ENCODE peak calls at places on chromosomes 4 and X, in nine cellular contexts. M, X, N, L, B, Z, Q, G and V are unnamed samples.
A peak's percentile ranks its signal among the peaks of the same experiment; 100 is the strongest.

GRCh38 chrX:4091046-4091760 is 377.8 kb upstream of the PRKX start:
- DNase-seq in Q (no peak), B (no peak), G (no peak), X (no peak), Z (no peak), M (no peak), L (no peak), N (no peak), V (no peak)

GRCh38 chrX:65203545-65203944 is 227.3 kb upstream of the ZC4H2 start:
- DNase-seq in X (no peak), Q (no peak), Z (no peak), N (no peak), L (no peak), G (no peak), B (no peak), M (no peak), V (no peak)

GRCh38 chrX:125004799-125005198 is 314.9 kb upstream of the TEX13C start:
- DNase-seq in M (no peak), Q (no peak), X (no peak), L (no peak), G (no peak), B (no peak), Z (no peak), N (no peak), V (no peak)

GRCh38 chrX:123731987-123732678 is 719 bp downstream of the THOC2 start:
- DNase-seq in L (no peak), X (no peak), G (no peak), M (no peak), Z (no peak), N (peak; percentile 47), Q (peak; percentile 74), B (peak; percentile 60), V (no peak)

GRCh38 chr4:5114911-5115310 is 63.6 kb downstream of the STK32B start:
- DNase-seq in B (no peak), Z (no peak), G (no peak), L (no peak), Q (no peak), N (no peak), X (no peak), M (no peak), V (no peak)

GRCh38 chrX:46574337-46574940 is 874 bp downstream of the CHST7 start:
- DNase-seq in Z (peak; percentile 29), X (no peak), M (no peak), Q (peak; percentile 80), B (peak; percentile 57), G (no peak), L (no peak), N (peak; percentile 37), V (no peak)

GRCh38 chr4:74570095-74570494 is 125.2 kb downstream of the AREG start:
- DNase-seq in Z (no peak), Q (no peak), X (no peak), G (no peak), N (no peak), L (no peak), M (no peak), B (no peak), V (no peak)

GRCh38 chrX:2397648-2398340 is 103.0 kb downstream of the DHRSX start:
- DNase-seq in B (no peak), X (no peak), N (peak; percentile 32), L (peak; percentile 47), Q (no peak), Z (no peak), G (no peak), M (no peak), V (no peak)

GRCh38 chr4:7630559-7631287 is 196.0 kb upstream of the PSAPL1 start:
- DNase-seq in B (no peak), G (peak; percentile 16), Q (peak; percentile 23), Z (no peak), M (peak; percentile 34), X (peak; percentile 53), N (peak; percentile 85), L (peak; percentile 93), V (peak; percentile 49)

GRCh38 chr4:2261110-2261852 is 628 bp downstream of the MXD4 start:
- DNase-seq in X (peak; percentile 30), Z (peak; percentile 30), L (peak; percentile 39), B (peak; percentile 93), G (no peak), N (peak; percentile 47), M (no peak), Q (peak; percentile 87), V (no peak)

GRCh38 chr4:182133033-182133432 is 110.2 kb upstream of the TENM3 start:
- DNase-seq in Z (no peak), N (no peak), B (no peak), X (no peak), M (no peak), L (no peak), G (no peak), Q (no peak), V (no peak)

GRCh38 chrX:29872831-29873230 is 342.5 kb upstream of the MAGEB2 start:
- DNase-seq in X (no peak), Z (no peak), Q (no peak), B (no peak), G (no peak), L (no peak), N (no peak), M (no peak), V (no peak)

GRCh38 chr4:17613761-17614415 is 553 bp upstream of the MED28 start:
- DNase-seq in M (no peak), B (no peak), Z (no peak), X (no peak), G (peak; percentile 26), L (peak; percentile 87), Q (no peak), N (peak; percentile 93), V (peak; percentile 38)

GRCh38 chr4:162497564-162498167 is 333.9 kb upstream of the FSTL5 start:
- DNase-seq in X (no peak), Z (peak; percentile 24), B (peak; percentile 13), Q (no peak), L (peak; percentile 51), N (peak; percentile 57), M (no peak), G (no peak), V (peak; percentile 23)

GRCh38 chrX:120140293-120140981 is 18.0 kb upstream of the RHOXF2 start:
- DNase-seq in B (no peak), G (no peak), Q (no peak), Z (no peak), X (no peak), N (no peak), M (no peak), L (no peak), V (no peak)

GRCh38 chrX:48475774-48476577 is at the start of gene FTSJ1:
- DNase-seq in Z (peak; percentile 92), B (peak; percentile 85), L (peak; percentile 91), X (peak; percentile 70), M (peak; percentile 78), G (peak; percentile 70), Q (peak; percentile 95), N (peak; percentile 95), V (peak; percentile 82)

GRCh38 chrX:48475295-48475694 is 704 bp upstream of the FTSJ1 start:
- DNase-seq in Z (no peak), M (no peak), N (no peak), L (no peak), X (no peak), G (no peak), B (no peak), Q (no peak), V (no peak)

GRCh38 chrX:48477960-48478755 is 2.2 kb downstream of the FTSJ1 start:
- DNase-seq in B (no peak), L (no peak), G (no peak), Z (no peak), M (no peak), X (no peak), Q (no peak), N (no peak), V (no peak)

GRCh38 chrX:48478806-48479205 is 2.8 kb downstream of the FTSJ1 start:
- DNase-seq in M (no peak), Q (no peak), Z (no peak), B (no peak), G (no peak), L (no peak), X (no peak), N (no peak), V (no peak)

DNA sequence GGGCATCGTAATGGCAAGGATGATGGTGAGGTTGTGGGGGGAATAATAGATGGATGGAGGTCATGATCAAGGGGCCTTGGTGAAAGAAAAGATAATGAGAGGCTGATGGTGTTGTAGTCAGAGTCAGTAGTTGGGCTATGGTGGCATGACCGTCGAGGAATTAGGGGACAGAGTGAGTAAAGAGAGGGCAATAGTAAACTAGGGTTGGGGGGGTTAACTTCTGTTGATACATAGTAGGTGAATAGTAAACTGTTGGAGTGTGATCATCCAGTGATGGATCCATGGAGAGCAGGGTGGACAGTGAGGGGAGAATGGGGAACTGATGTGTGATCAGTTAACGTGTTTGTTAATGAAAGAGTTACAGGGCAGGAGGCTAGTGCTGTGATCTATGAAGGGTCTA is 920 bp downstream of the FTSJ1 start:
- DNase-seq in N (no peak), Q (no peak), X (no peak), B (no peak), M (no peak), L (no peak), Z (no peak), G (no peak), V (no peak)
- H3K4me3 ChIP-seq in N (no peak overlapping the region), Q (peak overlapping the region; percentile 91), X (peak overlapping the region; percentile 84), B (peak overlapping the region; percentile 72), M (peak overlapping the region; percentile 56), L (peak overlapping the region; percentile 76), Z (peak overlapping the region; percentile 91), G (peak overlapping the region; percentile 65), V (peak overlapping the region; percentile 77)

GRCh38 chrX:28576117-28576516 is 11.1 kb upstream of the IL1RAPL1 start:
- DNase-seq in N (no peak), G (no peak), Q (no peak), L (no peak), M (no peak), Z (no peak), X (no peak), B (no peak), V (no peak)
- H3K4me3 ChIP-seq in N (no peak overlapping the region), G (no peak overlapping the region), Q (no peak overlapping the region), L (no peak overlapping the region), M (no peak overlapping the region), Z (no peak overlapping the region), X (no peak overlapping the region), B (no peak overlapping the region), V (no peak overlapping the region)

GRCh38 chr4:94453534-94453963 is 1.8 kb downstream of the PDLIM5 start:
- DNase-seq in Q (no peak), B (no peak), G (no peak), N (peak; percentile 52), M (no peak), X (no peak), Z (peak; percentile 46), L (no peak), V (no peak)
- H3K4me3 ChIP-seq in Q (peak overlapping the region; percentile 96), B (no peak overlapping the region), G (peak overlapping the region; percentile 94), N (no peak overlapping the region), M (peak overlapping the region; percentile 97), X (peak overlapping the region; percentile 78), Z (peak overlapping the region; percentile 99), L (peak overlapping the region; percentile 60), V (peak overlapping the region; percentile 82)

DNA sequence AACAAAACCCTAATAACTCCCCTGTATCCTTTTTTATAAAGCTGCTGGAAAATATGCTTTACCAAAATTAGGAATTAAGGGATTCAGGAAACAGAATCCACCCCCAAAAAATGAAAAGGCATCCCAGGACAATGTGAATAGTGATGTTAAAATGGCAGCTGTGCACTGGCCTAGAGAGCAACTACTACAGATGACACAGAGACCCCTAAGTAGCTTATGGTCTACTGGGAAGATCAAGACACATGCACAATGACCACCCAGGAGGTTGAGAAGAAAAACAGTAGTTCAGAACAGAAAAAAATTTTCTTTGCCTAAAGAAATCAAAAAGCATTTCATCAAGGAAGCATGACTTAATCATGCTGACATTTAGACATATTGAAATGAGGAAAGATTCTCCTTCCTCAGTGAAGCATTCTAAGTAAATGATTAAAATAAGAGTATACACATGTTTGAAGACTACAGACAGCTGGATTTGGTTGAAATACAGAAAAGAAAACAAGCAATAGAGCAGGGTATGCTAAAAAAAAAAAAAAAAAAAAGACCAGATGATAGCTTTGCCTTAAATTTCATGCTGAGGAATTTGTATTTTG is 117.3 kb downstream of the WDFY3 start:
- DNase-seq in B (no peak), Z (no peak), X (no peak), G (no peak), M (no peak), L (no peak), N (no peak), Q (no peak), V (no peak)
- H3K4me3 ChIP-seq in B (no peak overlapping the region), Z (no peak overlapping the region), X (no peak overlapping the region), G (no peak overlapping the region), M (no peak overlapping the region), L (no peak overlapping the region), N (no peak overlapping the region), Q (no peak overlapping the region), V (no peak overlapping the region)